ENCODE peak calls at places on chromosome 15, in eight cellular contexts. H, A, C, I, P, U, L and X are unnamed samples. For H3K9me3 and H3K27me3, the result is how much of the 10 kb centered on the place peaks cover.

GRCh38 chr15:49646891-49647290 is 26.0 kb downstream of the DTWD1 start:
- DNase-seq in C (no peak), U (no peak), P (peak), H (no peak), A (no peak), I (no peak), L (no peak), X (no peak)

GRCh38 chr15:63188247-63188936 is 1.0 kb upstream of the RAB8B start:
- DNase-seq in I (no peak), P (no peak), U (no peak), H (no peak), C (no peak), A (no peak), L (no peak), X (no peak)

GRCh38 chr15:55526559-55527036 is 18.6 kb upstream of the DNAAF4 start:
- DNase-seq in P (peak), L (peak), A (no peak), U (no peak), I (peak), C (no peak), H (peak), X (peak)

GRCh38 chr15:63752075-63752684 is 81.6 kb downstream of the HERC1 start:
- DNase-seq in U (no peak), I (peak), H (peak), L (no peak), A (no peak), C (peak), P (peak), X (no peak)

GRCh38 chr15:57122080-57122845 is 203.8 kb downstream of the TCF12 start:
- DNase-seq in C (no peak), H (no peak), P (no peak), A (no peak), L (no peak), I (no peak), U (no peak), X (no peak)

GRCh38 chr15:60720084-60720483 is 241.1 kb upstream of the ICE2 start:
- DNase-seq in C (no peak), P (no peak), L (no peak), H (no peak), I (no peak), U (no peak), A (no peak), X (no peak)

GRCh38 chr15:66390670-66391069 is 4.0 kb downstream of the MAP2K1 start:
- DNase-seq in U (no peak), I (no peak), A (no peak), H (peak), L (no peak), P (no peak), C (peak), X (no peak)

GRCh38 chr15:69156726-69157381 is 3.6 kb upstream of the GLCE start:
- DNase-seq in P (no peak), H (no peak), C (no peak), U (no peak), L (no peak), A (no peak), I (peak), X (no peak)

GRCh38 chr15:71601038-71601869 is 209.1 kb upstream of the NR2E3 start:
- DNase-seq in C (no peak), I (no peak), H (peak), P (peak), L (no peak), A (no peak), U (no peak), X (no peak)

GRCh38 chr15:78130466-78131294 is 565 bp downstream of the CIB2 start:
- DNase-seq in A (no peak), L (no peak), P (no peak), C (peak), H (no peak), U (peak), I (no peak), X (no peak)

GRCh38 chr15:98547741-98548166 is 100.6 kb upstream of the IGF1R start:
- DNase-seq in C (peak), A (peak), L (peak), I (peak), U (peak), H (peak), P (no peak), X (peak)

GRCh38 chr15:69044899-69045298 is 30.4 kb downstream of the NOX5 start:
- DNase-seq in H (peak), C (no peak), L (no peak), I (no peak), P (peak), U (no peak), A (no peak), X (peak)

GRCh38 chr15:51621917-51622268 is 678 bp downstream of the DMXL2 start:
- DNase-seq in A (peak), I (peak), P (peak), H (peak), U (peak), L (peak), C (peak), X (peak)

GRCh38 chr15:92666780-92667179 is 11.2 kb upstream of the FAM174B start:
- DNase-seq in A (peak), H (peak), I (no peak), L (peak), U (peak), P (no peak), C (peak), X (no peak)

GRCh38 chr15:62886431-62887071 is 156.0 kb upstream of the TPM1 start:
- DNase-seq in H (no peak), L (no peak), I (no peak), U (no peak), C (no peak), A (no peak), P (peak), X (no peak)

GRCh38 chr15:35427091-35427490 is 118.9 kb downstream of the DPH6 start:
- DNase-seq in L (no peak), U (no peak), I (no peak), H (peak), C (no peak), P (peak), A (no peak), X (no peak)

GRCh38 chr15:28110416-28110975 is 11.4 kb upstream of the OCA2 start:
- DNase-seq in A (no peak), H (no peak), U (no peak), C (no peak), I (no peak), L (no peak), P (no peak), X (no peak)

GRCh38 chr15:66006986-66007385 is 137.7 kb downstream of the RAB11A start:
- DNase-seq in L (no peak), C (no peak), A (no peak), I (no peak), H (no peak), P (no peak), U (no peak), X (peak)

GRCh38 chr15:97998307-97999071 is 38.0 kb downstream of the ARRDC4 start:
- DNase-seq in H (no peak), L (no peak), A (no peak), C (no peak), U (no peak), P (no peak), I (no peak), X (peak)

GRCh38 chr15:65655026-65655425 is 33.3 kb downstream of the SLC24A1 start:
- DNase-seq in L (no peak), U (no peak), C (no peak), P (peak), A (no peak), I (no peak), H (no peak), X (no peak)

GRCh38 chr15:24659622-24660021 is 16.0 kb upstream of the NPAP1 start:
- DNase-seq in L (no peak), U (no peak), I (no peak), H (no peak), P (no peak), C (no peak), A (no peak), X (no peak)

GRCh38 chr15:29924750-29925149 is 102.5 kb upstream of the TJP1 start:
- DNase-seq in P (peak), I (peak), H (peak), A (peak), U (peak), C (peak), L (no peak), X (peak)

GRCh38 chr15:74727727-74728126 is 2.4 kb upstream of the CYP1A1 start:
- DNase-seq in P (no peak), L (no peak), H (no peak), A (peak), I (peak), C (no peak), U (no peak), X (no peak)

GRCh38 chr15:69743091-69743490 is 290.5 kb downstream of the RPLP1 start:
- DNase-seq in U (no peak), A (no peak), L (no peak), I (no peak), H (no peak), C (no peak), P (no peak), X (no peak)

GRCh38 chr15:65423977-65424679 is 1.4 kb upstream of the IGDCC4 start:
- DNase-seq in I (no peak), P (peak), L (no peak), A (no peak), U (no peak), H (peak), C (no peak), X (no peak)

GRCh38 chr15:33068531-33068990 is 126.0 kb downstream of the FMN1 start:
- DNase-seq in C (peak), H (peak), I (no peak), L (no peak), U (peak), P (no peak), A (peak), X (peak)

GRCh38 chr15:52247032-52247431 is 48.6 kb downstream of the MYO5C start:
- DNase-seq in A (no peak), U (no peak), C (no peak), H (peak), P (peak), L (no peak), I (no peak), X (no peak)

GRCh38 chr15:59185725-59186124 is 20.9 kb upstream of the LDHAL6B start:
- DNase-seq in L (no peak), C (no peak), H (no peak), U (no peak), I (no peak), P (no peak), A (no peak), X (no peak)

GRCh38 chr15:95629503-95630168 is 700.9 kb upstream of the NR2F2 start:
- DNase-seq in C (no peak), I (no peak), L (no peak), P (no peak), U (no peak), A (no peak), H (no peak), X (no peak)

GRCh38 chr15:31781261-31781660 is 249.1 kb upstream of the CHRNA7 start:
- DNase-seq in U (no peak), I (no peak), P (no peak), H (no peak), A (no peak), C (no peak), L (no peak), X (no peak)

GRCh38 chr15:51884041-51884440 is 54.6 kb downstream of the TMOD3 start:
- DNase-seq in A (no peak), I (no peak), P (no peak), C (no peak), L (no peak), H (no peak), U (no peak), X (no peak)

GRCh38 chr15:66923438-66923881 is 141.9 kb upstream of the SMAD3 start:
- DNase-seq in C (peak), H (no peak), P (no peak), L (no peak), A (no peak), I (peak), U (no peak), X (peak)

GRCh38 chr15:83010709-83011270 is 649 bp downstream of the C15orf40 start:
- DNase-seq in H (peak), A (peak), L (peak), C (peak), U (peak), I (peak), P (peak), X (peak)

GRCh38 chr15:74422723-74423442 is 10.9 kb downstream of the SEMA7A start:
- DNase-seq in L (no peak), U (peak), A (no peak), C (no peak), P (peak), H (peak), I (peak), X (peak)

GRCh38 chr15:63025460-63025859 is 17.1 kb upstream of the TPM1 start:
- DNase-seq in P (no peak), U (no peak), L (no peak), A (no peak), C (no peak), I (no peak), H (no peak), X (no peak)

DNA sequence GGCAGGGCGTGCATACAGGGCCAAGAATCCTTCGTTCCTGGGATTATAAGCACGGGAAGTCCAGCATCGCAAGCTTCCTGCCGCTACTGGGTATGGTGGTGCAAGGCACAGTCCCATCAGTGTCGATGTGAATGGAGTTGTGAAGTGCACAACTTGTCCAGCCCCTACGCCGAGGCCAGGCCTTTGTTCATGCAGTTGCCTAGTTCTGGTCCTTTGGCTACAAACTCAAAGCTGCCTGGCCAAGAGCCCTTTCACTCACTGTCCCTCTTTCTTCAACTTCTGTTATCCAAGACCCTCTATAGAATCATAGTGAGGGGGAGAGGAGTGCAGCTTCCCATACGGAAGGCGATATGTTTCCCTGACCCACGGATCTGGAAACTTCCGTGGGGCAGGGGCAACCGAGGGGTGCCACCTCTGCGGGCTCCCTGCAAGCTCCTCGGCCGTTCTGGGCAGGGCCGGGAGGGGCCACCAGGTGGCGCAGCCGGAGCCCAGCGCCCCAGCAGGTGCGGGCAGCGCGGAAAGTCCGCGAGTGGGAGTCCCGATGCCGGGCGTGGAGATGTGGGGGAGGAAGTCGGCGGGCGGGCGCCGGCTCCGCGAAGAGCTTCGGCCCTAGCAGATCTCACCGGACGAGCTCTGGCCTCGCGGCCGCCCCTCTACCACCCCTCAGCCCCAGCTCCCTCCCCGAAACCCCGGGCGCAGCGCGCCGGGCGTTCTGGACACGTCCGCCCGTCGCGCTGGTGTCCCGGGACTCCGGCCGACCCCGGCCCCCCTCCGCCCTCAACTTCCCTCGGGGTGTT is 693 bp downstream of the RASGRP1 start:
- DNase-seq in A (peak), I (peak), H (peak), U (peak), P (peak), C (peak), L (peak), X (peak)
- H3K4me3 ChIP-seq in A (peak), I (peak), H (peak), U (peak), P (peak), C (peak), L (peak), X (peak)

DNA sequence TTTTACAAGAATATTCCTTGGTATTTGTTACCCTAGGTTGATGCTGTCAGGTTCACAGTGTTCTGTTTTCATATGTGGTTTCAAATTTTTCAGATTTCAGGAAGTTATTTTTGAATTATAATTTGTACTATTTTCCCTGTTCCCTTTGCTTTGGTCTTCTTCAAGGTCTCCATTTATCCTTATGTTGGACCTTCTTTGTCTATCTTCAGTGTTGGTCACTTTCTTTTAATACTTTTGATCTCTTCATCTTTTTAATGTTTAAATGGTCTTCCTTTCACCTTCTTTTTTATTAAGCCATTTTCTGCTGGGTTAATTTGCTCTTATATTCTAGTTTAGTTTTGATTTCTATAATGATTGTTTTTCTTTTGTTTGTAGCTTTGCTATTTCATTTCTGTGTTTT is 61.3 kb downstream of the KLHL25 start:
- DNase-seq in L (no peak), U (no peak), A (no peak), H (peak), P (no peak), I (no peak), C (no peak), X (no peak)
- H3K9me3 ChIP-seq in L (under half), U (under half), A (under half), H (under half), P (under half), I (under half), C (under half), X (under half)

DNA sequence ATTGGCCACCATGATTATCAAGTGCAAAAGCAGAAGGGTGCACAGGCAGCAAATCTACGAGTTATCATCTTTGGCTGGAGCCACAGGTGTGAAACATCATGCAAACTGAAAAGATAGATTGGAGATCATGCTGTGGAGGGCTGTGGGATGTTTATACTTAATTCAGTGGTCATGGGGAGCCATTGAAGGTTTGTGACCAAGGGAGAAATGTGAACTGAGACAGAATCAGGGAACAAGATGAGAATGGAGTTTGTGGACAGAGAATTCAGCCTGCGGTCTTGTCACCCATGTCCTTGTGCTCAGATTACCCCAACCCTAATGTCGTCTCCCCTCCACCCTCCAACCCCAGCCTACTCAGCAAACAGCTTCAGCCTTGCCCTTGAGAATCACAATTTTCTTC is 62.9 kb upstream of the ACAN start:
- DNase-seq in L (no peak), A (no peak), I (no peak), U (no peak), H (no peak), C (no peak), P (no peak), X (no peak)
- H3K27me3 ChIP-seq in L (under half), A (under half), I (under half), U (under half), H (under half), C (under half), P (under half), X (under half)

DNA sequence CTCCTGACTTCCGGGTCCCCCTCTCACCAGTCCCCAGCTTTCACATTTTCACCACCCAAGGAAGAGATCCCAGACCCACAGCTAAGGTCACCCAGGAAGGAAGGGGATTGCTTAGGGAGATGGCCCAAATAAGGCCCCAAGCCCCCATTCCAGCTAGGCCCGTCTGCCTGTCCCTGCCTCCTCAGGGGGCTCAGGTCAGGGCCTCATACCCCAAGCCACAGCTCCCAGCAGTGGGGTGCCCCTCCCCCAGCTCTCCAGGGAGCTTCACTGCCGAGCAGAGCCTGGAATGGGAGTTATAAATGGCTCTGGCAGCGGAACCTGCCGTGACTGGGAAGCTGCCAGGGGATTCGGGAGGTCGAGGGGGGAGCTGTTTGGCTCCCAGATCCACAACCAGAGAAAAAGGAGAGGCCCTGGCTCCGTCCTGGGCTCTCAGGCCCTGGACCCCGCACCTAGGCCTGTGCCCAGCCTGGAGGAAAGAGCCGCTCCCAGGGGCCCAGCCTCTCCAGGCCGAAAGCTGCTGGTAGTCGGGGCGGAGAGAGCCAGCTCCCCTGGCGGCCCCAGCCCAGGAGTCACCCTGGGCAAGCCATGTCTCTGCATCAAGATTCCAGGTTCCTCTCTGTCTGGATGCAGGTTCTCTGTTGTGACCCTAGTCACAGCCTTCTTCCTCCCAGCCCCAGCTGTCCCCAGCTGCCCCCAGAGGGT is 550 bp downstream of the CCDC9B start:
- DNase-seq in I (peak), U (peak), C (peak), A (peak), L (peak), P (peak), H (peak), X (peak)
- H3K4me3 ChIP-seq in I (peak), U (peak), C (peak), A (peak), L (peak), P (peak), H (peak), X (peak)

DNA sequence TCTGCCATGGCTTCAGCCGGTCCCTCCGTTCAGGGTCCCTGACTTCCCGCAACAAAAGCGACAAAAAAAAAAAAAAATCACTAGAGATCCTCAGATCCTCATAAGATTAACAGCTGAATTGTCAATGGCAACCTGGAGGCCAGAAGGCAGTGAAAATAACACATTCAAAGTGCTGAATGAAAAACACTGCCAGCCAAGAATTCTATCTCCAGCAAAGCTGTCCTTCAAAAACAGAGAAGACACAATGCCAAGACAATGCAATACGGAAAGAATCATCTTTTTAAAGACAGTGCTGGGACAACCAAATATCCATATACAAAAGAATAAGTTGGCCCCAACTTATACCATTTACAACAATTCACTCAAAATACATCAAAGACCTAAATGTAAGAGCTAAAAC is 21.6 kb downstream of the MTHFS start:
- DNase-seq in I (no peak), A (no peak), P (no peak), C (no peak), H (no peak), L (no peak), U (no peak), X (no peak)
- H3K9me3 ChIP-seq in I (under half), A (half or more), P (under half), C (under half), H (under half), L (under half), U (under half), X (under half)